ENCODE peak calls at places on chromosomes 16 and 17, in eight cellular contexts. W, L, P, H, E, I, Q and C are unnamed samples. For H3K4me1, the result is how much of the 10 kb centered on the place peaks cover.

GRCh38 chr16:71214771-71215381 is 15.6 kb downstream of the HYDIN start:
- DNase-seq in W (no peak), L (no peak), P (no peak), H (no peak), E (no peak), I (no peak), Q (no peak), C (no peak)

GRCh38 chr17:50918071-50918932 is 52.1 kb upstream of the TOB1 start:
- DNase-seq in W (no peak), L (no peak), P (peak), H (no peak), E (no peak), I (no peak), Q (no peak), C (no peak)

GRCh38 chr16:59259074-59259963 is 525.2 kb upstream of the GOT2 start:
- DNase-seq in W (no peak), L (no peak), P (no peak), H (no peak), E (no peak), I (no peak), Q (no peak), C (no peak)

GRCh38 chr16:84059946-84060901 is 17.6 kb upstream of the SLC38A8 start:
- DNase-seq in W (no peak), L (no peak), P (no peak), H (no peak), E (no peak), I (no peak), Q (no peak), C (no peak)

GRCh38 chr17:57956311-57957119 is 1.3 kb upstream of the CUEDC1 start:
- DNase-seq in W (no peak), L (peak), P (peak), H (peak), E (peak), I (peak), Q (no peak), C (no peak)

GRCh38 chr17:2932946-2933345 is 130.5 kb downstream of the OR1D5 start:
- DNase-seq in W (no peak), L (no peak), P (no peak), H (no peak), E (no peak), I (no peak), Q (no peak), C (no peak)

GRCh38 chr17:32283745-32284207 is 18.1 kb downstream of the RHBDL3 start:
- DNase-seq in W (no peak), L (no peak), P (no peak), H (no peak), E (no peak), I (no peak), Q (no peak), C (no peak)

GRCh38 chr17:81599719-81600486 is 37.0 kb downstream of the NPLOC4 start:
- DNase-seq in W (no peak), L (no peak), P (no peak), H (no peak), E (no peak), I (no peak), Q (no peak), C (no peak)

GRCh38 chr17:6279659-6280058 is 155.3 kb downstream of the AIPL1 start:
- DNase-seq in W (peak), L (no peak), P (no peak), H (peak), E (no peak), I (peak), Q (peak), C (peak)

GRCh38 chr17:67365762-67366192 is 600 bp downstream of the PSMD12 start:
- DNase-seq in W (no peak), L (no peak), P (no peak), H (no peak), E (no peak), I (no peak), Q (no peak), C (no peak)

GRCh38 chr17:17570798-17571716 is 20.5 kb downstream of the PEMT start:
- DNase-seq in W (no peak), L (no peak), P (no peak), H (no peak), E (no peak), I (no peak), Q (no peak), C (peak)

GRCh38 chr17:4721203-4722135 is 9.8 kb upstream of the MED11 start:
- DNase-seq in W (no peak), L (no peak), P (no peak), H (peak), E (peak), I (no peak), Q (peak), C (no peak)

GRCh38 chr17:15019158-15019557 is 246.0 kb downstream of the PMP22 start:
- DNase-seq in W (no peak), L (no peak), P (no peak), H (no peak), E (no peak), I (no peak), Q (no peak), C (no peak)

GRCh38 chr17:27551701-27552466 is 79.1 kb upstream of the LGALS9 start:
- DNase-seq in W (no peak), L (no peak), P (no peak), H (peak), E (no peak), I (no peak), Q (peak), C (no peak)

GRCh38 chr16:75238132-75238852 is 13.1 kb downstream of the BCAR1 start:
- DNase-seq in W (peak), L (no peak), P (peak), H (peak), E (no peak), I (no peak), Q (peak), C (peak)

GRCh38 chr16:27374794-27375499 is 27.0 kb upstream of the IL21R start:
- DNase-seq in W (peak), L (no peak), P (peak), H (peak), E (peak), I (peak), Q (peak), C (peak)

GRCh38 chr16:19223235-19223847 is 55.3 kb downstream of the SYT17 start:
- DNase-seq in W (peak), L (no peak), P (no peak), H (peak), E (no peak), I (peak), Q (peak), C (no peak)

GRCh38 chr16:67967956-67968439 is 439 bp downstream of the SLC12A4 start:
- DNase-seq in W (peak), L (no peak), P (no peak), H (no peak), E (no peak), I (no peak), Q (peak), C (peak)

GRCh38 chr16:22055881-22056280 is 36.5 kb upstream of the VWA3A start:
- DNase-seq in W (peak), L (no peak), P (no peak), H (no peak), E (no peak), I (no peak), Q (no peak), C (no peak)

GRCh38 chr17:11170901-11171300 is 70.1 kb upstream of the SHISA6 start:
- DNase-seq in W (no peak), L (no peak), P (no peak), H (no peak), E (no peak), I (no peak), Q (no peak), C (no peak)

GRCh38 chr16:11726008-11726407 is 16.6 kb downstream of the TXNDC11 start:
- DNase-seq in W (no peak), L (no peak), P (no peak), H (peak), E (no peak), I (no peak), Q (no peak), C (no peak)

GRCh38 chr17:51083976-51084375 is 36.7 kb downstream of the SPAG9 start:
- DNase-seq in W (no peak), L (no peak), P (no peak), H (no peak), E (no peak), I (no peak), Q (no peak), C (no peak)

GRCh38 chr17:65633988-65634387 is 72.5 kb upstream of the AXIN2 start:
- DNase-seq in W (no peak), L (no peak), P (no peak), H (no peak), E (no peak), I (no peak), Q (no peak), C (no peak)

GRCh38 chr17:40086150-40087044 is 14.0 kb downstream of the NR1D1 start:
- DNase-seq in W (peak), L (no peak), P (no peak), H (no peak), E (no peak), I (no peak), Q (peak), C (peak)

GRCh38 chr17:16938496-16939270 is 33.2 kb downstream of the TNFRSF13B start:
- DNase-seq in W (no peak), L (no peak), P (no peak), H (no peak), E (no peak), I (no peak), Q (no peak), C (peak)

GRCh38 chr17:74394977-74395376 is 27.7 kb downstream of the GPR142 start:
- DNase-seq in W (no peak), L (no peak), P (peak), H (no peak), E (no peak), I (no peak), Q (peak), C (no peak)

GRCh38 chr17:15086776-15087175 is 178.3 kb downstream of the PMP22 start:
- DNase-seq in W (no peak), L (no peak), P (no peak), H (no peak), E (no peak), I (no peak), Q (no peak), C (no peak)

GRCh38 chr17:76278952-76279741 is 14.0 kb downstream of the UBALD2 start:
- DNase-seq in W (peak), L (peak), P (peak), H (peak), E (peak), I (peak), Q (peak), C (peak)

GRCh38 chr17:77666881-77667395 is 291.6 kb upstream of the TNRC6C start:
- DNase-seq in W (no peak), L (peak), P (no peak), H (no peak), E (peak), I (no peak), Q (peak), C (no peak)

GRCh38 chr16:12330541-12330940 is 354.0 kb downstream of the SNX29 start:
- DNase-seq in W (no peak), L (no peak), P (no peak), H (no peak), E (no peak), I (no peak), Q (no peak), C (no peak)

GRCh38 chr16:84836234-84836647 is 16.5 kb downstream of the CRISPLD2 start:
- DNase-seq in W (peak), L (no peak), P (peak), H (no peak), E (no peak), I (peak), Q (peak), C (peak)

GRCh38 chr16:2778692-2778958 is 1.5 kb upstream of the ELOB start:
- DNase-seq in W (no peak), L (no peak), P (no peak), H (no peak), E (no peak), I (no peak), Q (no peak), C (no peak)
- H3K4me3 ChIP-seq in W (peak), L (peak), P (peak), H (no peak), E (peak), I (peak), Q (no peak), C (no peak)

GRCh38 chr17:9984768-9985167 is 79.7 kb upstream of the RCVRN start:
- DNase-seq in W (no peak), L (no peak), P (no peak), H (no peak), E (no peak), I (no peak), Q (no peak), C (no peak)
- H3K4me1 ChIP-seq in W (under half), L (under half), P (under half), H (under half), E (under half), I (under half), Q (under half), C (under half)

GRCh38 chr16:534089-534635 is 6.7 kb downstream of the CAPN15 start:
- DNase-seq in W (no peak), L (no peak), P (no peak), H (peak), E (no peak), I (no peak), Q (peak), C (peak)
- H3K4me3 ChIP-seq in W (no peak), L (no peak), P (no peak), H (peak), E (no peak), I (no peak), Q (no peak), C (no peak)

DNA sequence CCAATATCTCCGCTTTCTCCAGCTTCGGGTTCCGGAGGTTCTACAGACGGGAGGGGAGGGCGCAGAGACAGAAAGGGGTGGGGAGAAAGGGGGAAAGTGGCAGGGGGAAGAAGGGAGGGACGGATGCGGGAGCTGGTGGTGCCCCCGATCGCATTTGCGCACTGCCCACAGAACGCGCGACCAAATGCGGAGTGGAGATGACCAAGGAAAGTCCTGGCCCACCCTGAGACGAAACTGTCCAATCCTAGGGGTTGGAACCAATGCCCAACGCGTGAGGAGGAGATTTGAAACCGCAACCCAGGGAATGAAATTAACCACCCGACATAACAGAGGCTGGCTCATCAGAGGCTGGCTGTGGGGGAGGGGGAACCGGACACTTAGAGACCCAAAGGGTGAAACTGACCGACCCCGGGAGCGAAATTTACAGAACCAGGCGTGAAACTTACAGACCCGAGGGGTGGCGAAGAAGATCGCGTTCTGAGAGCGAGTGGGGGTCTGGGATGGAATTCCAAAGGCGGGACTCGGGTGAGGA is 1.4 kb downstream of the HES7 start:
- DNase-seq in W (peak), L (no peak), P (no peak), H (peak), E (no peak), I (no peak), Q (no peak), C (peak)
- H3K4me1 ChIP-seq in W (under half), L (half or more), P (under half), H (half or more), E (half or more), I (under half), Q (half or more), C (under half)